ENCODE peak calls at places on chromosomes 12 and 14, in six cellular contexts. A is IMR-90, N is mesenchymal stem cell, K is mesendoderm, V is H1, B is H9. W is an unnamed sample.

GRCh38 chr12:132488127-132489077 is 1.5 kb upstream of the FBRSL1 start:
- DNase-seq in B (no peak), V (no peak), A (no peak), K (no peak), N (no peak), W (no peak)

GRCh38 chr14:74290415-74290814 is 12.3 kb downstream of the ABCD4 start:
- DNase-seq in V (no peak), K (peak), B (no peak), N (peak), A (peak), W (no peak)

GRCh38 chr14:104703269-104703668 is 13.9 kb downstream of the INF2 start:
- DNase-seq in A (no peak), N (no peak), V (no peak), B (no peak), K (no peak), W (no peak)

GRCh38 chr14:100988011-100988410 is 84.5 kb upstream of the RTL1 start:
- DNase-seq in A (peak), V (no peak), K (no peak), N (no peak), B (no peak), W (no peak)

GRCh38 chr12:6998708-6999451 is 19.4 kb downstream of the LPCAT3 start:
- DNase-seq in V (no peak), N (no peak), K (no peak), B (no peak), A (no peak), W (no peak)

GRCh38 chr12:110563702-110564470 is 19.2 kb downstream of the PPTC7 start:
- DNase-seq in B (no peak), K (no peak), V (no peak), N (peak), A (peak), W (no peak)

GRCh38 chr12:132585177-132585576 is 25.2 kb downstream of the LRCOL1 start:
- DNase-seq in A (no peak), V (no peak), B (no peak), N (no peak), K (no peak), W (no peak)

GRCh38 chr12:52321433-52321832 is 235 bp upstream of the KRT83 start:
- DNase-seq in N (no peak), A (no peak), K (no peak), V (no peak), B (no peak), W (no peak)

GRCh38 chr12:45490232-45490881 is 239.1 kb upstream of the ARID2 start:
- DNase-seq in A (no peak), K (no peak), B (no peak), V (no peak), N (no peak), W (no peak)

GRCh38 chr12:131274906-131275305 is 321.2 kb downstream of the ADGRD1 start:
- DNase-seq in N (no peak), A (no peak), K (no peak), V (no peak), B (no peak), W (no peak)

GRCh38 chr12:111529424-111530368 is 69.4 kb downstream of the ATXN2 start:
- DNase-seq in A (peak), B (peak), N (peak), K (peak), V (peak), W (peak)

DNA sequence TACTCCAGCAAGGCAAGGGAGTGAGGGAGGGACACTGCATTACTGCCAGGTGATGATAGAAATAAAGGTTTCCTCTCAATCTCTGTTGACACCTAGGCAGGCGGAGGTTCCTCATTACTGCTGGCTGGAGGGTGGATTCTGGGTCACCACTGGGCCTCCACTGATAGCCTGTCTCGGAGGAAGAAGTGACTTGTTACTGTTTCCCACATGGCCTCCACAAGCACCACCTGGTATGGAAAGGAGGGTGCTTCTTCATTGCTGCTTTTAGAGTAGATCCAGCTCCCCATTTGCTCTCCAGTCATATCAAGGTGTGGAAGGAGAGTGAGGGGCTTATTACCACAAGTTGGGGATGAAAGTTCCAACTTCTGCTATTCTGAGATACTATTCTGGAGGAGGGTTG is 6.4 kb downstream of the PRR4 start:
- DNase-seq in B (no peak), V (no peak), N (no peak), K (no peak), A (no peak), W (no peak)
- H3K23ac ChIP-seq in B (no peak), V (peak), N (no peak), K (no peak), A (no peak), W (no peak)

GRCh38 chr14:71647086-71647784 is 285.0 kb upstream of the RGS6 start:
- DNase-seq in V (no peak), N (no peak), K (peak), A (no peak), B (peak), W (no peak)
- H3K4me2 ChIP-seq in V (peak), N (no peak), K (no peak), A (no peak), B (peak), W (no peak)

GRCh38 chr14:21070083-21070609 is at the start of gene ARHGEF40:
- DNase-seq in K (peak), A (peak), B (peak), N (peak), V (no peak), W (no peak)

GRCh38 chr14:21066882-21067502 is 3.1 kb upstream of the ARHGEF40 start:
- DNase-seq in V (no peak), A (no peak), B (no peak), N (peak), K (peak), W (no peak)

GRCh38 chr14:21069388-21070082 is 569 bp upstream of the ARHGEF40 start:
- DNase-seq in A (peak), B (peak), N (peak), V (peak), K (peak), W (peak)

GRCh38 chr14:21070610-21071224 is 613 bp downstream of the ARHGEF40 start:
- DNase-seq in B (peak), K (peak), V (peak), A (peak), N (peak), W (peak)

GRCh38 chr14:21068521-21069387 is 1.4 kb upstream of the ARHGEF40 start:
- DNase-seq in V (peak), N (peak), K (peak), B (peak), A (peak), W (peak)
- H2BK120ac ChIP-seq in V (no peak), N (no peak), K (peak), B (no peak), A (peak), W (peak)

GRCh38 chr14:81478446-81478845 is 55.2 kb downstream of the SEL1L start:
- DNase-seq in N (no peak), A (no peak), K (no peak), B (no peak), V (no peak), W (no peak)

GRCh38 chr14:81474685-81475324 is 58.8 kb downstream of the SEL1L start:
- DNase-seq in A (no peak), V (no peak), K (no peak), N (no peak), B (no peak), W (no peak)

GRCh38 chr14:81474156-81474492 is 59.5 kb downstream of the SEL1L start:
- DNase-seq in N (no peak), B (no peak), V (no peak), A (no peak), K (no peak), W (no peak)

GRCh38 chr14:81473456-81474155 is 60.0 kb downstream of the SEL1L start:
- DNase-seq in B (no peak), V (no peak), K (no peak), A (no peak), N (no peak), W (no peak)

DNA sequence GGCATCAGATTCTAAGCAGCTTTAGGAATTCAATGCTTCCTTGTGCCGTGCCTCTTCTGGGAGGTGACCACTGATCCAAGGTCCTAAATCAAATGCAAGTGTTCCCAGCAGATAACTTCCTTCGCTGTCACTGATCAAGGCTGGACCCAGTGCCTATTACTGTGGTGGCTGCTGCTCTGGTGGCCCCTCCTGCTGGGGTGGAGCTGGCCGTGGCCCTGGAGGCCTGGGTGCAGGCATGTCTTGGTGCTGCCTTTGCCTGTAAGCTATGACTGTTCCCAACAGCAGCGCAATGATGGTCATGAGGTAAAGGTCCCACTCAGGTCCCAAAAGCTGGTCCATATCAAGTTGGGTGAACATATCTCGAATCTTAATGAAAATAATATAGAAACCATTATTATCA is 56.8 kb downstream of the SEL1L start:
- DNase-seq in B (no peak), A (no peak), K (no peak), N (no peak), V (no peak), W (no peak)
- H3K23ac ChIP-seq in B (no peak), A (no peak), K (no peak), N (no peak), V (no peak), W (no peak)

W was measured in neuronal stem cell.